ENCODE peak calls at places on chromosome 22, in ten cellular contexts. One of them, this sample, is unnamed.

GRCh38 chr22:38989461-38989860 is 7.3 kb downstream of the APOBEC3B start:
- DNase-seq in activated CD4-positive, alpha-beta T cell treated with anti-CD3 and anti-CD28 coated beads, Interleukin-2, amount 50 U/mL, for 1 hour: no peak
- DNase-seq in AG04450: no peak
- DNase-seq in caudate nucleus: no peak
- DNase-seq in NCI-H748 treated with DMSO at 0.1 percent for 48 hours: no peak
- DNase-seq in activated T-helper 1 cell treated with anti-CD3 and anti-CD28 coated beads, Interleukin-12 subunit alpha, Interleukin-12 subunit beta, Interleukin-2, Interleukin-4 antibody, amounts not matched to agents 30 ng/mL and 10 ng/mL and 1 ng/mL, durations not matched to agents 14 hours and 24 hours and 36 hours: peak; percentile 30
- DNase-seq in lower lobe of right lung: no peak
- DNase-seq in fibroblast of lung: no peak
- DNase-seq in substantia nigra: no peak
- DNase-seq in left lung: no peak
- DNase-seq in this sample: no peak

GRCh38 chr22:37630839-37631435 is 8.5 kb upstream of the SH3BP1 start:
- DNase-seq in activated CD4-positive, alpha-beta T cell treated with anti-CD3 and anti-CD28 coated beads, Interleukin-2, amount 50 U/mL, for 1 hour: no peak
- DNase-seq in AG04450: no peak
- DNase-seq in caudate nucleus: no peak
- DNase-seq in NCI-H748 treated with DMSO at 0.1 percent for 48 hours: no peak
- DNase-seq in activated T-helper 1 cell treated with anti-CD3 and anti-CD28 coated beads, Interleukin-12 subunit alpha, Interleukin-12 subunit beta, Interleukin-2, Interleukin-4 antibody, amounts not matched to agents 30 ng/mL and 10 ng/mL and 1 ng/mL, durations not matched to agents 14 hours and 24 hours and 36 hours: no peak
- DNase-seq in lower lobe of right lung: no peak
- DNase-seq in fibroblast of lung: no peak
- DNase-seq in substantia nigra: no peak
- DNase-seq in left lung: no peak
- DNase-seq in this sample: no peak

GRCh38 chr22:20439928-20440575 is 2.4 kb upstream of the SCARF2 start:
- DNase-seq in activated CD4-positive, alpha-beta T cell treated with anti-CD3 and anti-CD28 coated beads, Interleukin-2, amount 50 U/mL, for 1 hour: no peak
- DNase-seq in AG04450: no peak
- DNase-seq in caudate nucleus: no peak
- DNase-seq in NCI-H748 treated with DMSO at 0.1 percent for 48 hours: no peak
- DNase-seq in activated T-helper 1 cell treated with anti-CD3 and anti-CD28 coated beads, Interleukin-12 subunit alpha, Interleukin-12 subunit beta, Interleukin-2, Interleukin-4 antibody, amounts not matched to agents 30 ng/mL and 10 ng/mL and 1 ng/mL, durations not matched to agents 14 hours and 24 hours and 36 hours: no peak
- DNase-seq in lower lobe of right lung: peak; percentile 36
- DNase-seq in fibroblast of lung: no peak
- DNase-seq in substantia nigra: no peak
- DNase-seq in left lung: peak; percentile 24
- DNase-seq in this sample: no peak

GRCh38 chr22:39932918-39933649 is 27.1 kb upstream of the TMA7B start:
- DNase-seq in activated CD4-positive, alpha-beta T cell treated with anti-CD3 and anti-CD28 coated beads, Interleukin-2, amount 50 U/mL, for 1 hour: peak; percentile 59
- DNase-seq in AG04450: no peak
- DNase-seq in caudate nucleus: no peak
- DNase-seq in NCI-H748 treated with DMSO at 0.1 percent for 48 hours: no peak
- DNase-seq in activated T-helper 1 cell treated with anti-CD3 and anti-CD28 coated beads, Interleukin-12 subunit alpha, Interleukin-12 subunit beta, Interleukin-2, Interleukin-4 antibody, amounts not matched to agents 30 ng/mL and 10 ng/mL and 1 ng/mL, durations not matched to agents 14 hours and 24 hours and 36 hours: no peak
- DNase-seq in lower lobe of right lung: no peak
- DNase-seq in fibroblast of lung: no peak
- DNase-seq in substantia nigra: no peak
- DNase-seq in left lung: no peak
- DNase-seq in this sample: peak; percentile 44

GRCh38 chr22:26404851-26405357 is 24.2 kb upstream of the ASPHD2 start:
- DNase-seq in activated CD4-positive, alpha-beta T cell treated with anti-CD3 and anti-CD28 coated beads, Interleukin-2, amount 50 U/mL, for 1 hour: no peak
- DNase-seq in AG04450: no peak
- DNase-seq in caudate nucleus: no peak
- DNase-seq in NCI-H748 treated with DMSO at 0.1 percent for 48 hours: no peak
- DNase-seq in activated T-helper 1 cell treated with anti-CD3 and anti-CD28 coated beads, Interleukin-12 subunit alpha, Interleukin-12 subunit beta, Interleukin-2, Interleukin-4 antibody, amounts not matched to agents 30 ng/mL and 10 ng/mL and 1 ng/mL, durations not matched to agents 14 hours and 24 hours and 36 hours: no peak
- DNase-seq in lower lobe of right lung: no peak
- DNase-seq in fibroblast of lung: peak; percentile 16
- DNase-seq in substantia nigra: no peak
- DNase-seq in left lung: no peak
- DNase-seq in this sample: peak; percentile 9

GRCh38 chr22:41445171-41446056 is 1.2 kb downstream of the TOB2 start:
- DNase-seq in activated CD4-positive, alpha-beta T cell treated with anti-CD3 and anti-CD28 coated beads, Interleukin-2, amount 50 U/mL, for 1 hour: peak; percentile 11
- DNase-seq in AG04450: no peak
- DNase-seq in caudate nucleus: peak; percentile 50
- DNase-seq in NCI-H748 treated with DMSO at 0.1 percent for 48 hours: peak; percentile 21
- DNase-seq in activated T-helper 1 cell treated with anti-CD3 and anti-CD28 coated beads, Interleukin-12 subunit alpha, Interleukin-12 subunit beta, Interleukin-2, Interleukin-4 antibody, amounts not matched to agents 30 ng/mL and 10 ng/mL and 1 ng/mL, durations not matched to agents 14 hours and 24 hours and 36 hours: peak; percentile 22
- DNase-seq in lower lobe of right lung: peak; percentile 50
- DNase-seq in fibroblast of lung: no peak
- DNase-seq in substantia nigra: no peak
- DNase-seq in left lung: no peak
- DNase-seq in this sample: peak; percentile 24

GRCh38 chr22:49046546-49047305 is 780.9 kb downstream of the BRD1 start:
- DNase-seq in activated CD4-positive, alpha-beta T cell treated with anti-CD3 and anti-CD28 coated beads, Interleukin-2, amount 50 U/mL, for 1 hour: no peak
- DNase-seq in AG04450: no peak
- DNase-seq in caudate nucleus: no peak
- DNase-seq in NCI-H748 treated with DMSO at 0.1 percent for 48 hours: peak; percentile 65
- DNase-seq in activated T-helper 1 cell treated with anti-CD3 and anti-CD28 coated beads, Interleukin-12 subunit alpha, Interleukin-12 subunit beta, Interleukin-2, Interleukin-4 antibody, amounts not matched to agents 30 ng/mL and 10 ng/mL and 1 ng/mL, durations not matched to agents 14 hours and 24 hours and 36 hours: no peak
- DNase-seq in lower lobe of right lung: no peak
- DNase-seq in fibroblast of lung: no peak
- DNase-seq in substantia nigra: peak; percentile 35
- DNase-seq in left lung: no peak
- DNase-seq in this sample: peak; percentile 83

GRCh38 chr22:20946991-20947390 is 20.1 kb upstream of the AIFM3 start:
- DNase-seq in activated CD4-positive, alpha-beta T cell treated with anti-CD3 and anti-CD28 coated beads, Interleukin-2, amount 50 U/mL, for 1 hour: no peak
- DNase-seq in AG04450: no peak
- DNase-seq in caudate nucleus: no peak
- DNase-seq in NCI-H748 treated with DMSO at 0.1 percent for 48 hours: no peak
- DNase-seq in activated T-helper 1 cell treated with anti-CD3 and anti-CD28 coated beads, Interleukin-12 subunit alpha, Interleukin-12 subunit beta, Interleukin-2, Interleukin-4 antibody, amounts not matched to agents 30 ng/mL and 10 ng/mL and 1 ng/mL, durations not matched to agents 14 hours and 24 hours and 36 hours: no peak
- DNase-seq in lower lobe of right lung: no peak
- DNase-seq in fibroblast of lung: no peak
- DNase-seq in substantia nigra: no peak
- DNase-seq in left lung: no peak
- DNase-seq in this sample: no peak

GRCh38 chr22:25085930-25086901 is 113.4 kb upstream of the CRYBB3 start:
- DNase-seq in activated CD4-positive, alpha-beta T cell treated with anti-CD3 and anti-CD28 coated beads, Interleukin-2, amount 50 U/mL, for 1 hour: no peak
- DNase-seq in AG04450: no peak
- DNase-seq in caudate nucleus: no peak
- DNase-seq in NCI-H748 treated with DMSO at 0.1 percent for 48 hours: no peak
- DNase-seq in activated T-helper 1 cell treated with anti-CD3 and anti-CD28 coated beads, Interleukin-12 subunit alpha, Interleukin-12 subunit beta, Interleukin-2, Interleukin-4 antibody, amounts not matched to agents 30 ng/mL and 10 ng/mL and 1 ng/mL, durations not matched to agents 14 hours and 24 hours and 36 hours: no peak
- DNase-seq in lower lobe of right lung: no peak
- DNase-seq in fibroblast of lung: peak; percentile 26
- DNase-seq in substantia nigra: no peak
- DNase-seq in left lung: no peak
- DNase-seq in this sample: no peak

GRCh38 chr22:40487663-40488249 is 117.4 kb downstream of the SGSM3 start:
- DNase-seq in activated CD4-positive, alpha-beta T cell treated with anti-CD3 and anti-CD28 coated beads, Interleukin-2, amount 50 U/mL, for 1 hour: no peak
- DNase-seq in AG04450: no peak
- DNase-seq in caudate nucleus: no peak
- DNase-seq in NCI-H748 treated with DMSO at 0.1 percent for 48 hours: no peak
- DNase-seq in activated T-helper 1 cell treated with anti-CD3 and anti-CD28 coated beads, Interleukin-12 subunit alpha, Interleukin-12 subunit beta, Interleukin-2, Interleukin-4 antibody, amounts not matched to agents 30 ng/mL and 10 ng/mL and 1 ng/mL, durations not matched to agents 14 hours and 24 hours and 36 hours: no peak
- DNase-seq in lower lobe of right lung: no peak
- DNase-seq in fibroblast of lung: peak; percentile 40
- DNase-seq in substantia nigra: no peak
- DNase-seq in left lung: no peak
- DNase-seq in this sample: no peak

GRCh38 chr22:39773976-39774539 is 119.5 kb downstream of the ENTHD1 start:
- DNase-seq in activated CD4-positive, alpha-beta T cell treated with anti-CD3 and anti-CD28 coated beads, Interleukin-2, amount 50 U/mL, for 1 hour: peak; percentile 7
- DNase-seq in AG04450: no peak
- DNase-seq in caudate nucleus: no peak
- DNase-seq in NCI-H748 treated with DMSO at 0.1 percent for 48 hours: no peak
- DNase-seq in activated T-helper 1 cell treated with anti-CD3 and anti-CD28 coated beads, Interleukin-12 subunit alpha, Interleukin-12 subunit beta, Interleukin-2, Interleukin-4 antibody, amounts not matched to agents 30 ng/mL and 10 ng/mL and 1 ng/mL, durations not matched to agents 14 hours and 24 hours and 36 hours: peak; percentile 64
- DNase-seq in lower lobe of right lung: no peak
- DNase-seq in fibroblast of lung: peak; percentile 3
- DNase-seq in substantia nigra: no peak
- DNase-seq in left lung: no peak
- DNase-seq in this sample: peak; percentile 23

GRCh38 chr22:28183078-28183870 is 264.2 kb upstream of the PITPNB start:
- DNase-seq in activated CD4-positive, alpha-beta T cell treated with anti-CD3 and anti-CD28 coated beads, Interleukin-2, amount 50 U/mL, for 1 hour: no peak
- DNase-seq in AG04450: no peak
- DNase-seq in caudate nucleus: no peak
- DNase-seq in NCI-H748 treated with DMSO at 0.1 percent for 48 hours: no peak
- DNase-seq in activated T-helper 1 cell treated with anti-CD3 and anti-CD28 coated beads, Interleukin-12 subunit alpha, Interleukin-12 subunit beta, Interleukin-2, Interleukin-4 antibody, amounts not matched to agents 30 ng/mL and 10 ng/mL and 1 ng/mL, durations not matched to agents 14 hours and 24 hours and 36 hours: no peak
- DNase-seq in lower lobe of right lung: no peak
- DNase-seq in fibroblast of lung: no peak
- DNase-seq in substantia nigra: no peak
- DNase-seq in left lung: no peak
- DNase-seq in this sample: no peak

GRCh38 chr22:50247748-50248147 is 2.9 kb upstream of the TUBGCP6 start:
- DNase-seq in activated CD4-positive, alpha-beta T cell treated with anti-CD3 and anti-CD28 coated beads, Interleukin-2, amount 50 U/mL, for 1 hour: peak; percentile 56
- DNase-seq in AG04450: no peak
- DNase-seq in caudate nucleus: no peak
- DNase-seq in NCI-H748 treated with DMSO at 0.1 percent for 48 hours: peak; percentile 63
- DNase-seq in activated T-helper 1 cell treated with anti-CD3 and anti-CD28 coated beads, Interleukin-12 subunit alpha, Interleukin-12 subunit beta, Interleukin-2, Interleukin-4 antibody, amounts not matched to agents 30 ng/mL and 10 ng/mL and 1 ng/mL, durations not matched to agents 14 hours and 24 hours and 36 hours: no peak
- DNase-seq in lower lobe of right lung: no peak
- DNase-seq in fibroblast of lung: peak; percentile 67
- DNase-seq in substantia nigra: no peak
- DNase-seq in left lung: peak; percentile 43
- DNase-seq in this sample: peak; percentile 71

GRCh38 chr22:36763576-36763975 is 12.3 kb downstream of the IFT27 start:
- DNase-seq in activated CD4-positive, alpha-beta T cell treated with anti-CD3 and anti-CD28 coated beads, Interleukin-2, amount 50 U/mL, for 1 hour: no peak
- DNase-seq in AG04450: no peak
- DNase-seq in caudate nucleus: no peak
- DNase-seq in NCI-H748 treated with DMSO at 0.1 percent for 48 hours: no peak
- DNase-seq in activated T-helper 1 cell treated with anti-CD3 and anti-CD28 coated beads, Interleukin-12 subunit alpha, Interleukin-12 subunit beta, Interleukin-2, Interleukin-4 antibody, amounts not matched to agents 30 ng/mL and 10 ng/mL and 1 ng/mL, durations not matched to agents 14 hours and 24 hours and 36 hours: no peak
- DNase-seq in lower lobe of right lung: no peak
- DNase-seq in fibroblast of lung: no peak
- DNase-seq in substantia nigra: no peak
- DNase-seq in left lung: peak; percentile 14
- DNase-seq in this sample: no peak

GRCh38 chr22:38300197-38300945 is 16.9 kb downstream of the CSNK1E start:
- DNase-seq in activated CD4-positive, alpha-beta T cell treated with anti-CD3 and anti-CD28 coated beads, Interleukin-2, amount 50 U/mL, for 1 hour: no peak
- DNase-seq in AG04450: no peak
- DNase-seq in caudate nucleus: no peak
- DNase-seq in NCI-H748 treated with DMSO at 0.1 percent for 48 hours: no peak
- DNase-seq in activated T-helper 1 cell treated with anti-CD3 and anti-CD28 coated beads, Interleukin-12 subunit alpha, Interleukin-12 subunit beta, Interleukin-2, Interleukin-4 antibody, amounts not matched to agents 30 ng/mL and 10 ng/mL and 1 ng/mL, durations not matched to agents 14 hours and 24 hours and 36 hours: no peak
- DNase-seq in lower lobe of right lung: no peak
- DNase-seq in fibroblast of lung: no peak
- DNase-seq in substantia nigra: no peak
- DNase-seq in left lung: no peak
- DNase-seq in this sample: no peak

GRCh38 chr22:41382098-41382578 is 396 bp downstream of the TEF start:
- DNase-seq in activated CD4-positive, alpha-beta T cell treated with anti-CD3 and anti-CD28 coated beads, Interleukin-2, amount 50 U/mL, for 1 hour: peak; percentile 53
- DNase-seq in AG04450: no peak
- DNase-seq in caudate nucleus: peak; percentile 89
- DNase-seq in NCI-H748 treated with DMSO at 0.1 percent for 48 hours: peak; percentile 35
- DNase-seq in activated T-helper 1 cell treated with anti-CD3 and anti-CD28 coated beads, Interleukin-12 subunit alpha, Interleukin-12 subunit beta, Interleukin-2, Interleukin-4 antibody, amounts not matched to agents 30 ng/mL and 10 ng/mL and 1 ng/mL, durations not matched to agents 14 hours and 24 hours and 36 hours: peak; percentile 56
- DNase-seq in lower lobe of right lung: peak; percentile 81
- DNase-seq in fibroblast of lung: no peak
- DNase-seq in substantia nigra: peak; percentile 86
- DNase-seq in left lung: peak; percentile 72
- DNase-seq in this sample: peak; percentile 35

GRCh38 chr22:19853879-19854777 is 546 bp downstream of the GNB1L start:
- DNase-seq in activated CD4-positive, alpha-beta T cell treated with anti-CD3 and anti-CD28 coated beads, Interleukin-2, amount 50 U/mL, for 1 hour: no peak
- DNase-seq in AG04450: no peak
- DNase-seq in caudate nucleus: no peak
- DNase-seq in NCI-H748 treated with DMSO at 0.1 percent for 48 hours: no peak
- DNase-seq in activated T-helper 1 cell treated with anti-CD3 and anti-CD28 coated beads, Interleukin-12 subunit alpha, Interleukin-12 subunit beta, Interleukin-2, Interleukin-4 antibody, amounts not matched to agents 30 ng/mL and 10 ng/mL and 1 ng/mL, durations not matched to agents 14 hours and 24 hours and 36 hours: no peak
- DNase-seq in lower lobe of right lung: peak; percentile 53
- DNase-seq in fibroblast of lung: no peak
- DNase-seq in substantia nigra: no peak
- DNase-seq in left lung: peak; percentile 35
- DNase-seq in this sample: peak; percentile 18

GRCh38 chr22:27903805-27904473 is 15.1 kb downstream of the PITPNB start:
- DNase-seq in activated CD4-positive, alpha-beta T cell treated with anti-CD3 and anti-CD28 coated beads, Interleukin-2, amount 50 U/mL, for 1 hour: no peak
- DNase-seq in AG04450: no peak
- DNase-seq in caudate nucleus: no peak
- DNase-seq in NCI-H748 treated with DMSO at 0.1 percent for 48 hours: no peak
- DNase-seq in activated T-helper 1 cell treated with anti-CD3 and anti-CD28 coated beads, Interleukin-12 subunit alpha, Interleukin-12 subunit beta, Interleukin-2, Interleukin-4 antibody, amounts not matched to agents 30 ng/mL and 10 ng/mL and 1 ng/mL, durations not matched to agents 14 hours and 24 hours and 36 hours: no peak
- DNase-seq in lower lobe of right lung: no peak
- DNase-seq in fibroblast of lung: peak; percentile 50
- DNase-seq in substantia nigra: no peak
- DNase-seq in left lung: no peak
- DNase-seq in this sample: no peak

GRCh38 chr22:31346255-31346732 is at the start of gene PATZ1:
- DNase-seq in activated CD4-positive, alpha-beta T cell treated with anti-CD3 and anti-CD28 coated beads, Interleukin-2, amount 50 U/mL, for 1 hour: peak; percentile 75
- DNase-seq in AG04450: peak; percentile 37
- DNase-seq in caudate nucleus: peak; percentile 88
- DNase-seq in NCI-H748 treated with DMSO at 0.1 percent for 48 hours: peak; percentile 57
- DNase-seq in activated T-helper 1 cell treated with anti-CD3 and anti-CD28 coated beads, Interleukin-12 subunit alpha, Interleukin-12 subunit beta, Interleukin-2, Interleukin-4 antibody, amounts not matched to agents 30 ng/mL and 10 ng/mL and 1 ng/mL, durations not matched to agents 14 hours and 24 hours and 36 hours: peak; percentile 63
- DNase-seq in lower lobe of right lung: peak; percentile 81
- DNase-seq in fibroblast of lung: peak; percentile 75
- DNase-seq in substantia nigra: peak; percentile 83
- DNase-seq in left lung: peak; percentile 73
- DNase-seq in this sample: peak; percentile 82

GRCh38 chr22:47064416-47064815 is 302.0 kb downstream of the TBC1D22A start:
- DNase-seq in activated CD4-positive, alpha-beta T cell treated with anti-CD3 and anti-CD28 coated beads, Interleukin-2, amount 50 U/mL, for 1 hour: no peak
- DNase-seq in AG04450: no peak
- DNase-seq in caudate nucleus: no peak
- DNase-seq in NCI-H748 treated with DMSO at 0.1 percent for 48 hours: no peak
- DNase-seq in activated T-helper 1 cell treated with anti-CD3 and anti-CD28 coated beads, Interleukin-12 subunit alpha, Interleukin-12 subunit beta, Interleukin-2, Interleukin-4 antibody, amounts not matched to agents 30 ng/mL and 10 ng/mL and 1 ng/mL, durations not matched to agents 14 hours and 24 hours and 36 hours: no peak
- DNase-seq in lower lobe of right lung: no peak
- DNase-seq in fibroblast of lung: no peak
- DNase-seq in substantia nigra: no peak
- DNase-seq in left lung: no peak
- DNase-seq in this sample: no peak

GRCh38 chr22:22180738-22181514 is 63.7 kb upstream of the VPREB1 start:
- DNase-seq in activated CD4-positive, alpha-beta T cell treated with anti-CD3 and anti-CD28 coated beads, Interleukin-2, amount 50 U/mL, for 1 hour: no peak
- DNase-seq in AG04450: no peak
- DNase-seq in caudate nucleus: no peak
- DNase-seq in NCI-H748 treated with DMSO at 0.1 percent for 48 hours: no peak
- DNase-seq in activated T-helper 1 cell treated with anti-CD3 and anti-CD28 coated beads, Interleukin-12 subunit alpha, Interleukin-12 subunit beta, Interleukin-2, Interleukin-4 antibody, amounts not matched to agents 30 ng/mL and 10 ng/mL and 1 ng/mL, durations not matched to agents 14 hours and 24 hours and 36 hours: no peak
- DNase-seq in lower lobe of right lung: no peak
- DNase-seq in fibroblast of lung: no peak
- DNase-seq in substantia nigra: no peak
- DNase-seq in left lung: no peak
- DNase-seq in this sample: no peak

GRCh38 chr22:43891360-43892182 is at the start of gene PNPLA5:
- DNase-seq in activated CD4-positive, alpha-beta T cell treated with anti-CD3 and anti-CD28 coated beads, Interleukin-2, amount 50 U/mL, for 1 hour: no peak
- DNase-seq in AG04450: no peak
- DNase-seq in caudate nucleus: peak; percentile 64
- DNase-seq in NCI-H748 treated with DMSO at 0.1 percent for 48 hours: no peak
- DNase-seq in activated T-helper 1 cell treated with anti-CD3 and anti-CD28 coated beads, Interleukin-12 subunit alpha, Interleukin-12 subunit beta, Interleukin-2, Interleukin-4 antibody, amounts not matched to agents 30 ng/mL and 10 ng/mL and 1 ng/mL, durations not matched to agents 14 hours and 24 hours and 36 hours: no peak
- DNase-seq in lower lobe of right lung: no peak
- DNase-seq in fibroblast of lung: peak; percentile 40
- DNase-seq in substantia nigra: no peak
- DNase-seq in left lung: no peak
- DNase-seq in this sample: peak; percentile 39

GRCh38 chr22:48745842-48746788 is 1081.6 kb downstream of the BRD1 start:
- DNase-seq in activated CD4-positive, alpha-beta T cell treated with anti-CD3 and anti-CD28 coated beads, Interleukin-2, amount 50 U/mL, for 1 hour: no peak
- DNase-seq in AG04450: no peak
- DNase-seq in caudate nucleus: no peak
- DNase-seq in NCI-H748 treated with DMSO at 0.1 percent for 48 hours: no peak
- DNase-seq in activated T-helper 1 cell treated with anti-CD3 and anti-CD28 coated beads, Interleukin-12 subunit alpha, Interleukin-12 subunit beta, Interleukin-2, Interleukin-4 antibody, amounts not matched to agents 30 ng/mL and 10 ng/mL and 1 ng/mL, durations not matched to agents 14 hours and 24 hours and 36 hours: no peak
- DNase-seq in lower lobe of right lung: no peak
- DNase-seq in fibroblast of lung: no peak
- DNase-seq in substantia nigra: no peak
- DNase-seq in left lung: no peak
- DNase-seq in this sample: peak; percentile 5

GRCh38 chr22:41380993-41381328 is 781 bp upstream of the TEF start:
- DNase-seq in activated CD4-positive, alpha-beta T cell treated with anti-CD3 and anti-CD28 coated beads, Interleukin-2, amount 50 U/mL, for 1 hour: no peak
- DNase-seq in AG04450: peak; percentile 89
- DNase-seq in caudate nucleus: no peak
- DNase-seq in NCI-H748 treated with DMSO at 0.1 percent for 48 hours: peak; percentile 61
- DNase-seq in activated T-helper 1 cell treated with anti-CD3 and anti-CD28 coated beads, Interleukin-12 subunit alpha, Interleukin-12 subunit beta, Interleukin-2, Interleukin-4 antibody, amounts not matched to agents 30 ng/mL and 10 ng/mL and 1 ng/mL, durations not matched to agents 14 hours and 24 hours and 36 hours: no peak
- DNase-seq in lower lobe of right lung: peak; percentile 87
- DNase-seq in fibroblast of lung: peak; percentile 88
- DNase-seq in substantia nigra: no peak
- DNase-seq in left lung: peak; percentile 74
- DNase-seq in this sample: peak; percentile 68

GRCh38 chr22:39174498-39175120 is 22.1 kb upstream of the CBX7 start:
- DNase-seq in activated CD4-positive, alpha-beta T cell treated with anti-CD3 and anti-CD28 coated beads, Interleukin-2, amount 50 U/mL, for 1 hour: peak; percentile 76
- DNase-seq in AG04450: peak; percentile 71
- DNase-seq in caudate nucleus: peak; percentile 29
- DNase-seq in NCI-H748 treated with DMSO at 0.1 percent for 48 hours: no peak
- DNase-seq in activated T-helper 1 cell treated with anti-CD3 and anti-CD28 coated beads, Interleukin-12 subunit alpha, Interleukin-12 subunit beta, Interleukin-2, Interleukin-4 antibody, amounts not matched to agents 30 ng/mL and 10 ng/mL and 1 ng/mL, durations not matched to agents 14 hours and 24 hours and 36 hours: peak; percentile 33
- DNase-seq in lower lobe of right lung: peak; percentile 81
- DNase-seq in fibroblast of lung: peak; percentile 83
- DNase-seq in substantia nigra: peak; percentile 35
- DNase-seq in left lung: peak; percentile 83
- DNase-seq in this sample: peak; percentile 94

GRCh38 chr22:29693151-29693550 is 26.7 kb upstream of the CABP7 start:
- DNase-seq in activated CD4-positive, alpha-beta T cell treated with anti-CD3 and anti-CD28 coated beads, Interleukin-2, amount 50 U/mL, for 1 hour: no peak
- DNase-seq in AG04450: no peak
- DNase-seq in caudate nucleus: no peak
- DNase-seq in NCI-H748 treated with DMSO at 0.1 percent for 48 hours: no peak
- DNase-seq in activated T-helper 1 cell treated with anti-CD3 and anti-CD28 coated beads, Interleukin-12 subunit alpha, Interleukin-12 subunit beta, Interleukin-2, Interleukin-4 antibody, amounts not matched to agents 30 ng/mL and 10 ng/mL and 1 ng/mL, durations not matched to agents 14 hours and 24 hours and 36 hours: no peak
- DNase-seq in lower lobe of right lung: no peak
- DNase-seq in fibroblast of lung: no peak
- DNase-seq in substantia nigra: no peak
- DNase-seq in left lung: no peak
- DNase-seq in this sample: no peak

GRCh38 chr22:41449321-41449720 is 2.7 kb upstream of the TOB2 start:
- DNase-seq in activated CD4-positive, alpha-beta T cell treated with anti-CD3 and anti-CD28 coated beads, Interleukin-2, amount 50 U/mL, for 1 hour: no peak
- DNase-seq in AG04450: no peak
- DNase-seq in caudate nucleus: peak; percentile 30
- DNase-seq in NCI-H748 treated with DMSO at 0.1 percent for 48 hours: no peak
- DNase-seq in activated T-helper 1 cell treated with anti-CD3 and anti-CD28 coated beads, Interleukin-12 subunit alpha, Interleukin-12 subunit beta, Interleukin-2, Interleukin-4 antibody, amounts not matched to agents 30 ng/mL and 10 ng/mL and 1 ng/mL, durations not matched to agents 14 hours and 24 hours and 36 hours: no peak
- DNase-seq in lower lobe of right lung: no peak
- DNase-seq in fibroblast of lung: no peak
- DNase-seq in substantia nigra: no peak
- DNase-seq in left lung: no peak
- DNase-seq in this sample: no peak

This sample was measured in Daoy.